ENCODE peak calls at places on chromosomes 16 and 17, in four cellular contexts. E is kidney epithelial cell, Q is thoracic aorta, F is HFFc6. O is an unnamed sample.

GRCh38 chr17:17913695-17914332 is 58.4 kb downstream of the TOM1L2 start:
- DNase-seq in Q (peak), E (peak), F (peak), O (peak)

GRCh38 chr17:61310611-61311010 is 89.0 kb upstream of the TBX2 start:
- DNase-seq in E (no peak), F (peak), Q (no peak), O (no peak)

GRCh38 chr17:61832463-61832862 is 30.9 kb downstream of the BRIP1 start:
- DNase-seq in Q (no peak), E (no peak), F (no peak), O (no peak)

GRCh38 chr16:81456523-81457325 is 12.1 kb downstream of the CMIP start:
- DNase-seq in Q (no peak), F (no peak), E (no peak), O (no peak)

GRCh38 chr17:42531455-42532354 is 4.3 kb upstream of the NAGLU start:
- DNase-seq in F (peak), E (no peak), Q (no peak), O (no peak)

GRCh38 chr17:12256380-12256995 is 235.8 kb downstream of the MAP2K4 start:
- DNase-seq in Q (no peak), E (peak), F (peak), O (no peak)

GRCh38 chr16:34802848-34803599 is 1343.6 kb downstream of the TP53TG3F start:
- DNase-seq in E (no peak), Q (no peak), F (no peak), O (peak)

GRCh38 chr16:89862732-89863131 is 10.7 kb upstream of the TCF25 start:
- DNase-seq in E (no peak), F (no peak), Q (no peak), O (no peak)

GRCh38 chr16:69834817-69835477 is 72.8 kb downstream of the WWP2 start:
- DNase-seq in Q (no peak), E (no peak), F (no peak), O (no peak)

GRCh38 chr16:50781043-50781442 is 39.2 kb downstream of the CYLD start:
- DNase-seq in F (no peak), Q (no peak), E (no peak), O (no peak)

GRCh38 chr17:77644981-77645380 is 313.5 kb upstream of the TNRC6C start:
- DNase-seq in E (no peak), Q (no peak), F (no peak), O (no peak)

GRCh38 chr16:19095699-19096098 is 18.1 kb upstream of the ITPRIPL2 start:
- DNase-seq in Q (no peak), F (no peak), E (no peak), O (no peak)

GRCh38 chr16:66326995-66327513 is 39.4 kb upstream of the CDH5 start:
- DNase-seq in F (no peak), E (no peak), Q (no peak), O (no peak)

GRCh38 chr17:74244543-74244942 is 29.5 kb upstream of the DNAI2 start:
- DNase-seq in E (no peak), Q (no peak), F (no peak), O (no peak)

GRCh38 chr17:62732125-62732524 is 76.0 kb downstream of the MARCHF10 start:
- DNase-seq in E (no peak), Q (no peak), F (no peak), O (no peak)

GRCh38 chr17:600576-601301 is 113.9 kb downstream of the VPS53 start:
- DNase-seq in Q (no peak), F (peak), E (no peak), O (no peak)

GRCh38 chr17:64159051-64159590 is 29.2 kb upstream of the ERN1 start:
- DNase-seq in F (no peak), E (no peak), Q (no peak), O (no peak)

GRCh38 chr17:1036845-1037237 is 39.9 kb downstream of the TIMM22 start:
- DNase-seq in Q (no peak), E (no peak), F (no peak), O (no peak)

GRCh38 chr17:50953518-50953830 is 87.3 kb upstream of the TOB1 start:
- DNase-seq in Q (no peak), E (no peak), F (no peak), O (no peak)

GRCh38 chr16:57666353-57667068 is 1.6 kb upstream of the ADGRG3 start:
- DNase-seq in E (no peak), F (no peak), Q (no peak), O (no peak)

GRCh38 chr16:30775381-30776099 is 11.5 kb downstream of the ZNF629 start:
- DNase-seq in Q (peak), F (peak), E (peak), O (peak)

GRCh38 chr17:38748329-38749221 is at the start of gene PCGF2:
- DNase-seq in Q (peak), F (peak), E (peak), O (peak)

GRCh38 chr17:8630802-8631553 is 453 bp upstream of the MYH10 start:
- DNase-seq in Q (peak), F (peak), E (peak), O (peak)

GRCh38 chr17:19378416-19379293 is at the start of gene MAPK7:
- DNase-seq in E (no peak), Q (no peak), F (no peak), O (no peak)

GRCh38 chr16:49855280-49855821 is 561 bp downstream of the ZNF423 start:
- DNase-seq in Q (no peak), F (peak), E (no peak), O (peak)

GRCh38 chr16:66984902-66985311 is 3.5 kb upstream of the CES4A start:
- DNase-seq in E (no peak), F (no peak), Q (no peak), O (no peak)

GRCh38 chr16:78364501-78364900 is 265.0 kb downstream of the WWOX start:
- DNase-seq in E (no peak), F (no peak), Q (no peak), O (no peak)

GRCh38 chr17:58308985-58309917 is 19.3 kb downstream of the TSPOAP1 start:
- DNase-seq in E (no peak), Q (no peak), F (no peak), O (peak)

GRCh38 chr16:68676113-68676860 is 31.2 kb downstream of the CDH3 start:
- DNase-seq in Q (no peak), F (no peak), E (no peak), O (no peak)

GRCh38 chr17:74531231-74531761 is at the start of gene CD300LB:
- DNase-seq in E (no peak), F (no peak), Q (no peak), O (peak)

GRCh38 chr17:30378191-30378796 is 433 bp upstream of the CPD start:
- DNase-seq in E (no peak), Q (no peak), F (no peak), O (no peak)

GRCh38 chr17:75604034-75604695 is 16.6 kb downstream of the MYO15B start:
- DNase-seq in F (no peak), E (no peak), Q (no peak), O (no peak)

GRCh38 chr16:64083428-64084129 is 1038.3 kb downstream of the CDH11 start:
- DNase-seq in F (no peak), E (no peak), Q (no peak), O (no peak)

GRCh38 chr16:83040174-83040573 is 413.4 kb downstream of the CDH13 start:
- DNase-seq in F (peak), Q (no peak), E (no peak), O (no peak)

GRCh38 chr17:64273006-64273405 is 9.9 kb upstream of the TEX2 start:
- DNase-seq in Q (no peak), F (no peak), E (no peak), O (no peak)

GRCh38 chr17:32525116-32525515 is 38.3 kb downstream of the CDK5R1 start:
- DNase-seq in E (peak), F (peak), Q (no peak), O (no peak)

GRCh38 chr16:30491744-30492308 is 19.3 kb downstream of the ITGAL start:
- DNase-seq in Q (no peak), E (peak), F (peak), O (no peak)

DNA sequence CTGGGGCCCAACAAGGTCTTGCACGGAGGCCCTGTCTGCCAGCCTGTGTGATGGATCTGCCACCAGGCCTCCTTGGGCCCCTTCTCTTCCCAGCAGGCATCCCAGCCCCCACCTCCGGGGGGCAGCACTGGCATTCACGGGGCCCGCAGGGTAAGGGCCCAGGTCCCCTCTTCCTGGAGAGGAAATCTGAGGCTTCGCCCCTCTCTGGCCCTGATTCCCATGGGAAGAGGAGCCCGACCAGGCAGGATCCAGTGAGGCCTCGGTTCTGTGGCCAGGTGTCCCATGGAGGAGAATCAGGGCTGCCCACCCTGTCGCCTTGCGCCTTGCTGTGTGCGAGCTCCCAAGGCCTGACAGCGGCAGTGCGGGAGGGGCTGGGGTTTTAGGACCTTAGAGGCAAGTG is 48.4 kb downstream of the PDPK1 start:
- DNase-seq in Q (no peak), E (no peak), F (no peak), O (no peak)
- TF ChIP-seq CTCF in Q (no peak), E (peak), F (peak), O (no peak)

GRCh38 chr16:72836181-72836580 is 211.7 kb downstream of the ZFHX3 start:
- DNase-seq in E (no peak), F (no peak), Q (no peak), O (no peak)

GRCh38 chr16:72837846-72838661 is 209.9 kb downstream of the ZFHX3 start:
- DNase-seq in Q (no peak), F (no peak), E (no peak), O (no peak)

GRCh38 chr16:72835041-72835440 is 212.9 kb downstream of the ZFHX3 start:
- DNase-seq in E (no peak), Q (no peak), F (no peak), O (no peak)

GRCh38 chr16:72838999-72839398 is 208.9 kb downstream of the ZFHX3 start:
- DNase-seq in F (no peak), E (no peak), Q (no peak), O (no peak)

GRCh38 chr16:72836985-72837384 is 210.9 kb downstream of the ZFHX3 start:
- DNase-seq in Q (no peak), F (no peak), E (no peak), O (no peak)
- TF ChIP-seq CTCF in Q (no peak), F (peak), E (no peak), O (no peak)

GRCh38 chr16:11967195-11967911 is 2.3 kb downstream of the TNFRSF17 start:
- DNase-seq in E (no peak), Q (no peak), F (no peak), O (no peak)

GRCh38 chr16:11968577-11968976 is 3.6 kb downstream of the TNFRSF17 start:
- DNase-seq in F (no peak), E (no peak), Q (no peak), O (no peak)

GRCh38 chr16:11976850-11977205 is 294 bp downstream of the SNX29 start:
- DNase-seq in Q (no peak), E (no peak), F (no peak), O (no peak)

GRCh38 chr16:11973065-11973464 is 3.5 kb upstream of the SNX29 start:
- DNase-seq in F (no peak), E (no peak), Q (no peak), O (no peak)

GRCh38 chr16:11972128-11972527 is 4.4 kb upstream of the SNX29 start:
- DNase-seq in E (no peak), F (no peak), Q (no peak), O (no peak)
- TF ChIP-seq CTCF in E (peak), F (peak), Q (no peak), O (peak)

GRCh38 chr16:85173077-85173980 is 61.1 kb upstream of the CIBAR2 start:
- DNase-seq in E (peak), Q (no peak), F (peak), O (no peak)
- TF ChIP-seq CTCF in E (no peak), Q (no peak), F (peak), O (peak)

GRCh38 chr17:5741810-5742209 is 157.5 kb upstream of the NLRP1 start:
- DNase-seq in F (no peak), Q (no peak), E (no peak), O (no peak)

GRCh38 chr17:5745091-5745820 is 160.9 kb upstream of the NLRP1 start:
- DNase-seq in Q (no peak), E (no peak), F (no peak), O (no peak)

GRCh38 chr17:5747964-5748363 is 163.7 kb upstream of the NLRP1 start:
- DNase-seq in F (no peak), Q (no peak), E (no peak), O (no peak)

GRCh38 chr17:5747276-5747675 is 163.0 kb upstream of the NLRP1 start:
- DNase-seq in Q (no peak), F (no peak), E (no peak), O (no peak)
- TF ChIP-seq CTCF in Q (no peak), F (peak), E (peak), O (no peak)

DNA sequence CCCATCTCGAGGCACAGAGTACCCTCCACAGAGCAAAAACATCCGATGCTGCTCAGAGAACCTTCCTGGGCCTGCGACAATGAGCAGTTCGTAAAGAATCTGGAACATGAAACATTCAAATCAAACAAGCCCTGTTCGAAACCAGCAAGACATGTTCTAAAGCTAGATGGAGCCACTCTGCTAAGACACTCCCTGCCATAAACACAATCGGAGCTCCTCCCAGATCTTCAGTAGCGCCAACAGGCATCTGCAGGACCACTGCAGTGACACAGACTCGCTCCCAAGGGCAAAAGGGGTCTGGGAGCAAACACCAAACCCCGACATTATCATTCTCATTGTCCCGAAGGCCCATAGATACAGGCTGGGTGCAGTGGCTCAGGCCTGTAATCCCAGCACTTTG is 108.7 kb downstream of the ZFHX3 start:
- DNase-seq in Q (no peak), F (peak), E (no peak), O (no peak)
- TF ChIP-seq CTCF in Q (no peak), F (peak), E (no peak), O (peak)

DNA sequence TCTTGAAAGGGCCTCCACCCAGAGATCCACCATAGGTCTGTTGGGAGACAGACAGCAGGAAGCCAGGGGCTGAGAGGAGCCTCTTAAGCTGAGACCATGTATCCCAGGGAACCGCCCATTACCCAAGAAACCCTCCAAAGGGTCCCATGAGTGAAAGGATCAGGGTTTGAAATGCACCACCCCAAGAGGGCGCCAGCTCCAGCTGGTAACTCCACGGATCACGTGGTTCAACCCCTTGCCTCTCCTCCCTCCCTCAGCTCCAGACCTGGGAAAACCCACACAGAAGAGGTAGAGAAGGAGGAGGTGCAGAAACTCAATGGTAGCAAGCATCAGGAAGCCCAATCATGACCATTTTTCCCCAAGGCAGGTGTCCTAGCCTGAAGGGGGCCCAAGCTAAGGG is 148.7 kb downstream of the AIPL1 start:
- DNase-seq in E (no peak), F (no peak), Q (no peak), O (no peak)
- TF ChIP-seq CTCF in E (no peak), F (no peak), Q (no peak), O (no peak)

GRCh38 chr17:81703747-81704654 is 834 bp downstream of the MRPL12 start:
- DNase-seq in Q (no peak), E (no peak), F (no peak), O (no peak)

GRCh38 chr17:81705518-81706231 is 2.5 kb downstream of the MRPL12 start:
- DNase-seq in Q (no peak), F (no peak), E (no peak), O (no peak)

GRCh38 chr17:81700353-81701287 is 2.5 kb upstream of the MRPL12 start:
- DNase-seq in E (no peak), F (no peak), Q (no peak), O (no peak)

GRCh38 chr17:81701288-81702071 is 1.7 kb upstream of the MRPL12 start:
- DNase-seq in E (no peak), Q (no peak), F (no peak), O (no peak)

GRCh38 chr17:81702934-81703746 is at the start of gene MRPL12:
- DNase-seq in Q (peak), F (peak), E (peak), O (peak)
- TF ChIP-seq CTCF in Q (peak), F (peak), E (no peak), O (peak)

DNA sequence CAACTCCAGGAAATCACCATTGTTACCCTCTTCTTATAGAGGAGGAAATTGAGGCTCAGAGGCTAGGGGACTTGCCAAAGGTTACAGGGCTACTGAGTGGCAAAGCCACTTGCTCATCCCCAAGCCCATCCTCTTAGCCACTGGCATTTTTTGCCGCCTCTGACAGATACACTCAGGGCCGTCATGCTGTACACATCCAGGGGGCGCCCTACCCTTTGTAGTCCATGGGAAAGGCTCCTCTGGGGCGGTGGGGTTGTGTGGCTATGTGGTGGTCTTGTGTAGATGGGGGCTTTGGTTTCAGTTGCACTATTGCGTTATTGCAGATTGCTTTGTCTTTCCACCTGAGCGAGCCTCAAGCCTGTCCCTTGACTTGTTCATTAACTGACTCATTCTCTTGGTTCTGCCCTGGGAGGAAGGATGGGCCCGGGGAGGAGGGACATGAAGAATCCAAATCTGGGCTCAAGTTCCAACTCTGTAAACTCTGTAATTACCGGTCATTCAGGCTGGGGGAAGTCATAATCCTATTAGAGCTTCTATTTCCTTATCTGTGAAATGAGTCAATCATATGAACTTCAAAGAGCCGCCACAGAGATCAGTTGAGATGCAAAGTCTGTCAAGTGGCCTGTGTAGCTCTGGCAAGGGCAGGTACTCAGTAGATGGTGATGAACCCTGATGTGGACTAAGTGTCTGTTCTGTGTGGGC is 2.8 kb downstream of the NOS2 start:
- DNase-seq in Q (no peak), E (no peak), F (no peak), O (no peak)
- TF ChIP-seq CTCF in Q (no peak), E (no peak), F (peak), O (no peak)

GRCh38 chr17:49053171-49053829 is 56.1 kb downstream of the IGF2BP1 start:
- DNase-seq in Q (no peak), E (no peak), F (no peak), O (no peak)

GRCh38 chr17:49050611-49051010 is 53.4 kb downstream of the IGF2BP1 start:
- DNase-seq in F (no peak), E (no peak), Q (no peak), O (no peak)

GRCh38 chr17:49054342-49055092 is 57.3 kb downstream of the IGF2BP1 start:
- DNase-seq in F (no peak), E (no peak), Q (no peak), O (no peak)

GRCh38 chr17:49049265-49049664 is 52.1 kb downstream of the IGF2BP1 start:
- DNase-seq in F (no peak), E (no peak), Q (no peak), O (no peak)

GRCh38 chr17:49051269-49051668 is 54.1 kb downstream of the IGF2BP1 start:
- DNase-seq in E (no peak), Q (no peak), F (no peak), O (no peak)
- TF ChIP-seq CTCF in E (no peak), Q (no peak), F (no peak), O (no peak)

O was measured in osteocyte.